ENCODE peak calls at places on chromosomes 6 and 20, in four cellular contexts. One of them, this sample, is unnamed.

GRCh38 chr20:51396365-51396909 is 146.1 kb downstream of the NFATC2 start:
- DNase-seq in GM10248: no peak
- DNase-seq in MCF 10A: no peak
- DNase-seq in transverse colon: no peak
- DNase-seq in this sample: no peak

GRCh38 chr6:89489078-89489477 is 56.1 kb downstream of the ANKRD6 start:
- DNase-seq in GM10248: no peak
- DNase-seq in MCF 10A: no peak
- DNase-seq in transverse colon: no peak
- DNase-seq in this sample: no peak

GRCh38 chr6:98833101-98834059 is 994 bp upstream of the POU3F2 start:
- DNase-seq in GM10248: peak; percentile 43
- DNase-seq in MCF 10A: peak; percentile 14
- DNase-seq in transverse colon: no peak
- DNase-seq in this sample: peak; percentile 51

GRCh38 chr6:151497935-151498726 is 4.3 kb downstream of the CCDC170 start:
- DNase-seq in GM10248: no peak
- DNase-seq in MCF 10A: peak; percentile 61
- DNase-seq in transverse colon: no peak
- DNase-seq in this sample: no peak

GRCh38 chr6:85143686-85144085 is 306.2 kb upstream of the NT5E start:
- DNase-seq in GM10248: no peak
- DNase-seq in MCF 10A: no peak
- DNase-seq in transverse colon: no peak
- DNase-seq in this sample: no peak

GRCh38 chr6:34627296-34627695 is 69.3 kb downstream of the ILRUN start:
- DNase-seq in GM10248: no peak
- DNase-seq in MCF 10A: no peak
- DNase-seq in transverse colon: no peak
- DNase-seq in this sample: no peak

GRCh38 chr6:2556761-2557160 is 194.0 kb downstream of the MYLK4 start:
- DNase-seq in GM10248: no peak
- DNase-seq in MCF 10A: no peak
- DNase-seq in transverse colon: no peak
- DNase-seq in this sample: no peak

GRCh38 chr6:123529843-123530242 is 106.9 kb downstream of the TRDN start:
- DNase-seq in GM10248: no peak
- DNase-seq in MCF 10A: peak; percentile 37
- DNase-seq in transverse colon: no peak
- DNase-seq in this sample: no peak

GRCh38 chr20:44979090-44979621 is 12.8 kb downstream of the STK4 start:
- DNase-seq in GM10248: peak; percentile 65
- DNase-seq in MCF 10A: no peak
- DNase-seq in transverse colon: peak; percentile 46
- DNase-seq in this sample: peak; percentile 17

GRCh38 chr6:150752409-150752808 is 113.1 kb upstream of the MTHFD1L start:
- DNase-seq in GM10248: no peak
- DNase-seq in MCF 10A: no peak
- DNase-seq in transverse colon: no peak
- DNase-seq in this sample: no peak

GRCh38 chr6:6221829-6222535 is 98.5 kb downstream of the F13A1 start:
- DNase-seq in GM10248: peak; percentile 18
- DNase-seq in MCF 10A: peak; percentile 50
- DNase-seq in transverse colon: peak; percentile 21
- DNase-seq in this sample: no peak

GRCh38 chr6:43828711-43829110 is 58.7 kb downstream of the VEGFA start:
- DNase-seq in GM10248: no peak
- DNase-seq in MCF 10A: no peak
- DNase-seq in transverse colon: no peak
- DNase-seq in this sample: no peak

GRCh38 chr20:47607208-47607613 is 105.5 kb downstream of the NCOA3 start:
- DNase-seq in GM10248: no peak
- DNase-seq in MCF 10A: peak; percentile 27
- DNase-seq in transverse colon: no peak
- DNase-seq in this sample: no peak

GRCh38 chr6:53623497-53623896 is 42.1 kb downstream of the KLHL31 start:
- DNase-seq in GM10248: no peak
- DNase-seq in MCF 10A: peak; percentile 65
- DNase-seq in transverse colon: no peak
- DNase-seq in this sample: no peak

GRCh38 chr6:111482236-111482958 is 621 bp downstream of the REV3L start:
- DNase-seq in GM10248: peak; percentile 34
- DNase-seq in MCF 10A: no peak
- DNase-seq in transverse colon: peak; percentile 57
- DNase-seq in this sample: peak; percentile 56

GRCh38 chr6:100538086-100538485 is 73.4 kb upstream of the SIM1 start:
- DNase-seq in GM10248: no peak
- DNase-seq in MCF 10A: no peak
- DNase-seq in transverse colon: no peak
- DNase-seq in this sample: no peak

DNA sequence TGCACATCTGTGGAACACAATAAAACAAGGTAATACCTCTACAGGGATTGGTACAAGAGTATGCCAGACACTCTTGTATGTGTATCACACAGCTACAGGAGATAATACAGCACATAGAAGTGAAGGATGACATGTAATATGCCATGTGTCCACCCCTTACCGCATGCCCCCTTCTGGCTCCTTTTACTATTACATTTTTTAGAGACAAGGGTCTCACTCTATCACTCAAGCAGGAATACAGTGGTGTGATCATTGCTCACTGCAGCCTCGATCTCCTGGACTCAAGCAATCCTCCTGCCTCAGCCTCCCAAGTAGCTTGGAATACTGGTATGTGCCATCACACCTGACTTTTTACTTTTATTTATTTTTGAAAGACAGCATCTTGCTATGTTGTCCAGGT is 4.2 kb upstream of the NCR3 start:
- DNase-seq in GM10248: no peak
- DNase-seq in MCF 10A: peak; percentile 56
- DNase-seq in transverse colon: no peak
- DNase-seq in this sample: peak; percentile 45
- TF ChIP-seq CTCF in GM10248: peak; percentile 36
- TF ChIP-seq CTCF in MCF 10A: peak; percentile 28
- TF ChIP-seq CTCF in transverse colon: peak; percentile 31
- TF ChIP-seq CTCF in this sample: peak; percentile 75

DNA sequence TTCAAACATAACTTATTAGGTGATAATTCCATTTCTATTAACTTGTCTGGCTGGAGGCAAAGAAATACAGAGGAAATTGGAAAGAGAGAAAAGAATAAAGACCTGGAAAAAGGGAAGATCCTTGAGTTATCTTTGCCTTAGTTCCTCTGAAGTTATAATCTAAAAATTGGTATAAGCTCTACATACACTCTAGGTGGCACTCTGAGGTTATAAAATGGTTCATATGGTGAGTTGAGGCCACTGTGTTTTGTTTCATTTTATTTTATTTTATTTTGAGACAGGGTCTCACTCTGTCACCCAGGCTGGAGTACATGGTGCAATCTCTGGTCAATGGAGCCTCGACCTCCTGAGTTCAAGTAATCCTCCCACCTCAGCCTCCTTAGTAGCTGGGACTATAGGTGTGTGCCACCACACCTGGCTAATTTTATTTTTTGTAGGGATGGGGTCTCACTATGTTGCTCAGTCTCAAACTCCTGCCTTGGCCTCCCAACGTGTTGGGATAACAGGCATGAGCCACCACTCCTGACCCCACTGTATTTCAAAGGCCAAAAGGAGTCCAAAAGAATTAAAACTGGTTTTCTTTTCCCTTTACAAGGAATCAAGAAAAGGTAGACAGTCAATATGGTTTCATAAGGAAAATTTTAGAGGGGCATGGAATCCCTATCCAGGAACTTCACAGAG is 19.4 kb downstream of the GPX6 start:
- DNase-seq in GM10248: no peak
- DNase-seq in MCF 10A: peak; percentile 6
- DNase-seq in transverse colon: no peak
- DNase-seq in this sample: no peak
- TF ChIP-seq CTCF in GM10248: peak; percentile 16
- TF ChIP-seq CTCF in MCF 10A: no peak
- TF ChIP-seq CTCF in transverse colon: no peak
- TF ChIP-seq CTCF in this sample: no peak

GRCh38 chr20:63652192-63652980 is 838 bp downstream of the STMN3 start:
- DNase-seq in GM10248: no peak
- DNase-seq in MCF 10A: no peak
- DNase-seq in transverse colon: no peak
- DNase-seq in this sample: no peak
- TF ChIP-seq CTCF in GM10248: no peak
- TF ChIP-seq CTCF in MCF 10A: no peak
- TF ChIP-seq CTCF in transverse colon: no peak
- TF ChIP-seq CTCF in this sample: no peak

GRCh38 chr6:25042599-25042936 is 106.8 kb upstream of the RIPOR2 start:
- DNase-seq in GM10248: no peak
- DNase-seq in MCF 10A: no peak
- DNase-seq in transverse colon: no peak
- DNase-seq in this sample: no peak
- TF ChIP-seq CTCF in GM10248: peak; percentile 8
- TF ChIP-seq CTCF in MCF 10A: no peak
- TF ChIP-seq CTCF in transverse colon: no peak
- TF ChIP-seq CTCF in this sample: peak; percentile 31

This sample was measured in Calu3.